ENCODE peak calls at places on chromosomes 12 and 14, in five cellular contexts. B is foreskin fibroblast, P is GM20000, S is heart left ventricle, M is tibial artery. G is an unnamed sample.

GRCh38 chr12:50642035-50642451 is 121.9 kb upstream of the ATF1 start:
- DNase-seq in P (no peak), B (peak; percentile 56), M (no peak), S (no peak), G (no peak)

GRCh38 chr12:9773216-9773877 is 12.6 kb upstream of the CD69 start:
- DNase-seq in M (no peak), B (no peak), S (no peak), P (no peak), G (no peak)

GRCh38 chr12:67531051-67531450 is 117.5 kb upstream of the DYRK2 start:
- DNase-seq in S (no peak), P (no peak), B (no peak), M (no peak), G (no peak)

GRCh38 chr14:50008562-50009355 is 107.6 kb downstream of the VCPKMT start:
- DNase-seq in B (peak; percentile 28), P (no peak), S (no peak), M (no peak), G (peak; percentile 77)

GRCh38 chr12:131223791-131224567 is 270.3 kb downstream of the ADGRD1 start:
- DNase-seq in M (no peak), B (no peak), P (peak; percentile 27), S (no peak), G (peak; percentile 24)

GRCh38 chr12:84974177-84974815 is 61.7 kb upstream of the SLC6A15 start:
- DNase-seq in M (no peak), S (no peak), P (no peak), B (peak; percentile 38), G (no peak)

GRCh38 chr12:48442191-48442828 is 30.0 kb upstream of the ANP32D start:
- DNase-seq in B (no peak), P (no peak), S (no peak), M (no peak), G (peak; percentile 10)

GRCh38 chr12:67034110-67034879 is 234.9 kb upstream of the CAND1 start:
- DNase-seq in P (no peak), S (no peak), M (no peak), B (peak; percentile 1), G (no peak)

GRCh38 chr14:102323102-102323501 is 3.6 kb downstream of the ZNF839 start:
- DNase-seq in B (peak; percentile 94), P (no peak), S (no peak), M (peak; percentile 84), G (peak; percentile 65)

GRCh38 chr14:29712586-29712985 is 215.1 kb downstream of the PRKD1 start:
- DNase-seq in B (no peak), M (no peak), P (no peak), S (no peak), G (no peak)

GRCh38 chr12:4089147-4089606 is 184.4 kb upstream of the CCND2 start:
- DNase-seq in S (no peak), B (peak; percentile 7), M (no peak), P (no peak), G (no peak)

GRCh38 chr12:117212563-117213190 is 22.4 kb upstream of the FBXO21 start:
- DNase-seq in M (peak; percentile 78), S (no peak), P (peak; percentile 72), B (peak; percentile 90), G (peak; percentile 62)

GRCh38 chr12:115953450-115953849 is 324.0 kb downstream of the MED13L start:
- DNase-seq in P (no peak), S (no peak), B (peak; percentile 24), M (no peak), G (no peak)

GRCh38 chr14:57122129-57122528 is 146.6 kb downstream of the EXOC5 start:
- DNase-seq in P (no peak), M (no peak), B (no peak), S (no peak), G (no peak)

GRCh38 chr12:118747771-118748170 is 233.6 kb upstream of the SRRM4 start:
- DNase-seq in S (no peak), B (no peak), M (no peak), P (no peak), G (no peak)

GRCh38 chr12:69501154-69501895 is 31.1 kb downstream of the FRS2 start:
- DNase-seq in B (peak; percentile 42), P (no peak), S (no peak), M (no peak), G (no peak)

GRCh38 chr14:96797943-96798349 is 764 bp downstream of the VRK1 start:
- DNase-seq in B (peak; percentile 21), M (no peak), S (no peak), P (peak; percentile 41), G (peak; percentile 70)

GRCh38 chr14:95935228-95935822 is 58.7 kb downstream of the TUNAR start:
- DNase-seq in B (peak; percentile 53), P (no peak), S (no peak), M (no peak), G (peak; percentile 45)

G was measured in OCI-LY7.